ENCODE peak calls at places on chromosomes 11 and 22, in five cellular contexts. J is T-cell; L is GM10248; P is CD8-positive, alpha-beta T cell; I is amniotic stem cell. K is an unnamed sample.
A peak's percentile ranks its signal among the peaks of the same experiment; 100 is the strongest.

GRCh38 chr11:43035011-43035564 is 276.7 kb upstream of the API5 start:
- DNase-seq in J (no peak), L (no peak), P (no peak), I (no peak), K (no peak)

GRCh38 chr22:29216873-29217666 is 11.4 kb downstream of the EMID1 start:
- DNase-seq in J (no peak), L (no peak), P (no peak), I (no peak), K (peak; percentile 81)

GRCh38 chr22:45185718-45186511 is 22.2 kb downstream of the NUP50 start:
- DNase-seq in J (no peak), L (no peak), P (no peak), I (no peak), K (no peak)

GRCh38 chr11:26580929-26581328 is 8.9 kb upstream of the MUC15 start:
- DNase-seq in J (no peak), L (no peak), P (no peak), I (no peak), K (no peak)

GRCh38 chr11:2675540-2675939 is 24.3 kb downstream of the KCNQ1OT1 start:
- DNase-seq in J (no peak), L (no peak), P (no peak), I (no peak), K (no peak)

GRCh38 chr11:2154195-2154585 is 6.8 kb downstream of the INS start:
- DNase-seq in J (no peak), L (no peak), P (no peak), I (no peak), K (no peak)

GRCh38 chr11:68707527-68707926 is 23.2 kb downstream of the GAL start:
- DNase-seq in J (no peak), L (no peak), P (no peak), I (no peak), K (no peak)

GRCh38 chr22:37633082-37633692 is 6.3 kb upstream of the SH3BP1 start:
- DNase-seq in J (peak; percentile 38), L (peak; percentile 92), P (peak; percentile 42), I (no peak), K (no peak)

GRCh38 chr11:31809857-31810778 is 1.0 kb downstream of the PAX6 start:
- DNase-seq in J (no peak), L (peak; percentile 24), P (no peak), I (no peak), K (peak; percentile 75)

GRCh38 chr11:62680825-62681240 is 2.0 kb upstream of the UBXN1 start:
- DNase-seq in J (peak; percentile 23), L (peak; percentile 56), P (peak; percentile 27), I (peak; percentile 52), K (peak; percentile 89)

GRCh38 chr22:45997077-45997774 is 20.3 kb upstream of the WNT7B start:
- DNase-seq in J (peak; percentile 16), L (no peak), P (peak; percentile 30), I (peak; percentile 38), K (no peak)

GRCh38 chr11:35066783-35067476 is 72.0 kb upstream of the CD44 start:
- DNase-seq in J (peak; percentile 26), L (no peak), P (peak; percentile 46), I (no peak), K (no peak)

GRCh38 chr11:62081378-62082291 is 42.2 kb upstream of the INCENP start:
- DNase-seq in J (peak; percentile 81), L (peak; percentile 77), P (peak; percentile 85), I (peak; percentile 42), K (peak; percentile 80)

GRCh38 chr22:43289976-43290663 is 53.1 kb downstream of the SCUBE1 start:
- DNase-seq in J (no peak), L (no peak), P (no peak), I (no peak), K (no peak)

GRCh38 chr11:86288776-86289507 is 13.1 kb upstream of the HIKESHI start:
- DNase-seq in J (no peak), L (no peak), P (no peak), I (no peak), K (no peak)

GRCh38 chr11:58513747-58514367 is 6.0 kb upstream of the OR5B21 start:
- DNase-seq in J (no peak), L (peak; percentile 22), P (no peak), I (peak; percentile 58), K (peak; percentile 18)

GRCh38 chr11:73072935-73073481 is 69.1 kb downstream of the FCHSD2 start:
- DNase-seq in J (no peak), L (peak; percentile 38), P (no peak), I (no peak), K (peak; percentile 7)

GRCh38 chr11:65204646-65205601 is 23.2 kb downstream of the CAPN1 start:
- DNase-seq in J (peak; percentile 51), L (peak; percentile 82), P (peak; percentile 48), I (no peak), K (peak; percentile 86)

GRCh38 chr22:49657275-49657973 is 170.2 kb downstream of the BRD1 start:
- DNase-seq in J (peak; percentile 73), L (peak; percentile 76), P (peak; percentile 72), I (no peak), K (no peak)

GRCh38 chr11:108589136-108589535 is 4.4 kb downstream of the EXPH5 start:
- DNase-seq in J (no peak), L (no peak), P (no peak), I (no peak), K (no peak)

GRCh38 chr11:47768090-47768620 is 1.0 kb upstream of the FNBP4 start:
- DNase-seq in J (peak; percentile 23), L (peak; percentile 20), P (peak; percentile 17), I (peak; percentile 4), K (peak; percentile 10)

GRCh38 chr11:102829671-102830070 is 13.7 kb downstream of the MMP3 start:
- DNase-seq in J (no peak), L (no peak), P (no peak), I (no peak), K (no peak)

GRCh38 chr11:112801286-112802088 is 159.7 kb upstream of the NCAM1 start:
- DNase-seq in J (no peak), L (no peak), P (no peak), I (no peak), K (no peak)

GRCh38 chr22:19880786-19881569 is 26.3 kb upstream of the GNB1L start:
- DNase-seq in J (no peak), L (no peak), P (no peak), I (peak; percentile 86), K (no peak)

GRCh38 chr22:39856588-39856987 is 37.0 kb downstream of the ENTHD1 start:
- DNase-seq in J (no peak), L (no peak), P (no peak), I (no peak), K (no peak)

GRCh38 chr11:122159173-122159701 is 43.2 kb upstream of the BLID start:
- DNase-seq in J (no peak), L (no peak), P (no peak), I (no peak), K (no peak)

GRCh38 chr22:23915230-23915754 is 21.1 kb downstream of the MIF start:
- DNase-seq in J (no peak), L (no peak), P (no peak), I (no peak), K (no peak)

GRCh38 chr11:42161886-42162285 is 702.4 kb upstream of the LRRC4C start:
- DNase-seq in J (no peak), L (no peak), P (no peak), I (no peak), K (no peak)

GRCh38 chr22:29912605-29913398 is 29.8 kb downstream of the MTMR3 start:
- DNase-seq in J (no peak), L (no peak), P (no peak), I (peak; percentile 44), K (no peak)

GRCh38 chr11:7527029-7527428 is 13.2 kb downstream of the PPFIBP2 start:
- DNase-seq in J (peak; percentile 50), L (no peak), P (peak; percentile 51), I (no peak), K (no peak)

GRCh38 chr22:40348025-40348658 is 1.8 kb downstream of the ADSL start:
- DNase-seq in J (peak; percentile 69), L (peak; percentile 78), P (peak; percentile 77), I (peak; percentile 25), K (peak; percentile 59)

GRCh38 chr11:106021181-106021966 is 666 bp downstream of the MSANTD4 start:
- DNase-seq in J (no peak), L (no peak), P (no peak), I (no peak), K (no peak)

GRCh38 chr22:24358105-24358836 is 69.1 kb upstream of the ADORA2A start:
- DNase-seq in J (no peak), L (no peak), P (no peak), I (no peak), K (no peak)

GRCh38 chr11:7642747-7643146 is 30.6 kb downstream of the CYB5R2 start:
- DNase-seq in J (no peak), L (no peak), P (no peak), I (no peak), K (no peak)

GRCh38 chr11:85809881-85810280 is 1.1 kb downstream of the SYTL2 start:
- DNase-seq in J (peak; percentile 28), L (no peak), P (peak; percentile 52), I (peak; percentile 8), K (peak; percentile 54)

GRCh38 chr11:114283422-114283821 is 12.8 kb upstream of the NNMT start:
- DNase-seq in J (no peak), L (no peak), P (no peak), I (no peak), K (no peak)

GRCh38 chr11:67006029-67006884 is 16.7 kb upstream of the SYT12 start:
- DNase-seq in J (no peak), L (no peak), P (no peak), I (no peak), K (peak; percentile 99)

K was measured in HuH-7.